ENCODE peak calls at places on chromosomes 3 and 15, in five cellular contexts. One of them, this sample, is unnamed.

GRCh38 chr3:156334841-156335545 is 214.6 kb downstream of the KCNAB1 start:
- DNase-seq in stomach: no peak
- DNase-seq in GM12865: no peak
- DNase-seq in AG09309: no peak
- DNase-seq in activated CD4-positive, alpha-beta T cell treated with anti-CD3 and anti-CD28 coated beads, Interleukin-2, amount 10 ng/mL, durations not matched to agents 7 days and 5 days: no peak
- DNase-seq in this sample: no peak

GRCh38 chr3:161914703-161915102 is 418.1 kb downstream of the OTOL1 start:
- DNase-seq in stomach: no peak
- DNase-seq in GM12865: peak; percentile 10
- DNase-seq in AG09309: no peak
- DNase-seq in activated CD4-positive, alpha-beta T cell treated with anti-CD3 and anti-CD28 coated beads, Interleukin-2, amount 10 ng/mL, durations not matched to agents 7 days and 5 days: no peak
- DNase-seq in this sample: peak; percentile 37

GRCh38 chr15:78034495-78035191 is 42.9 kb downstream of the TBC1D2B start:
- DNase-seq in stomach: peak; percentile 66
- DNase-seq in GM12865: peak; percentile 87
- DNase-seq in AG09309: no peak
- DNase-seq in activated CD4-positive, alpha-beta T cell treated with anti-CD3 and anti-CD28 coated beads, Interleukin-2, amount 10 ng/mL, durations not matched to agents 7 days and 5 days: peak; percentile 86
- DNase-seq in this sample: peak; percentile 49

GRCh38 chr3:194487289-194488006 is 646 bp upstream of the ATP13A3 start:
- DNase-seq in stomach: peak; percentile 48
- DNase-seq in GM12865: peak; percentile 80
- DNase-seq in AG09309: no peak
- DNase-seq in activated CD4-positive, alpha-beta T cell treated with anti-CD3 and anti-CD28 coated beads, Interleukin-2, amount 10 ng/mL, durations not matched to agents 7 days and 5 days: peak; percentile 43
- DNase-seq in this sample: no peak

GRCh38 chr3:71260782-71261181 is 322.7 kb downstream of the FOXP1 start:
- DNase-seq in stomach: no peak
- DNase-seq in GM12865: no peak
- DNase-seq in AG09309: no peak
- DNase-seq in activated CD4-positive, alpha-beta T cell treated with anti-CD3 and anti-CD28 coated beads, Interleukin-2, amount 10 ng/mL, durations not matched to agents 7 days and 5 days: no peak
- DNase-seq in this sample: no peak

GRCh38 chr3:52112056-52112455 is 42.2 kb downstream of the POC1A start:
- DNase-seq in stomach: no peak
- DNase-seq in GM12865: no peak
- DNase-seq in AG09309: no peak
- DNase-seq in activated CD4-positive, alpha-beta T cell treated with anti-CD3 and anti-CD28 coated beads, Interleukin-2, amount 10 ng/mL, durations not matched to agents 7 days and 5 days: no peak
- DNase-seq in this sample: no peak

GRCh38 chr3:113844622-113845222 is 6.1 kb downstream of the GRAMD1C start:
- DNase-seq in stomach: no peak
- DNase-seq in GM12865: peak; percentile 41
- DNase-seq in AG09309: no peak
- DNase-seq in activated CD4-positive, alpha-beta T cell treated with anti-CD3 and anti-CD28 coated beads, Interleukin-2, amount 10 ng/mL, durations not matched to agents 7 days and 5 days: no peak
- DNase-seq in this sample: peak; percentile 27

GRCh38 chr3:126773783-126774182 is 69.7 kb downstream of the CHCHD6 start:
- DNase-seq in stomach: no peak
- DNase-seq in GM12865: no peak
- DNase-seq in AG09309: no peak
- DNase-seq in activated CD4-positive, alpha-beta T cell treated with anti-CD3 and anti-CD28 coated beads, Interleukin-2, amount 10 ng/mL, durations not matched to agents 7 days and 5 days: no peak
- DNase-seq in this sample: no peak

GRCh38 chr3:141940204-141940776 is 63.8 kb downstream of the ATP1B3 start:
- DNase-seq in stomach: no peak
- DNase-seq in GM12865: no peak
- DNase-seq in AG09309: peak; percentile 54
- DNase-seq in activated CD4-positive, alpha-beta T cell treated with anti-CD3 and anti-CD28 coated beads, Interleukin-2, amount 10 ng/mL, durations not matched to agents 7 days and 5 days: no peak
- DNase-seq in this sample: no peak

GRCh38 chr3:184746131-184747120 is 34.6 kb upstream of the MAGEF1 start:
- DNase-seq in stomach: peak; percentile 23
- DNase-seq in GM12865: no peak
- DNase-seq in AG09309: no peak
- DNase-seq in activated CD4-positive, alpha-beta T cell treated with anti-CD3 and anti-CD28 coated beads, Interleukin-2, amount 10 ng/mL, durations not matched to agents 7 days and 5 days: no peak
- DNase-seq in this sample: no peak

GRCh38 chr15:64792282-64792681 is 16.9 kb upstream of the RBPMS2 start:
- DNase-seq in stomach: no peak
- DNase-seq in GM12865: no peak
- DNase-seq in AG09309: no peak
- DNase-seq in activated CD4-positive, alpha-beta T cell treated with anti-CD3 and anti-CD28 coated beads, Interleukin-2, amount 10 ng/mL, durations not matched to agents 7 days and 5 days: no peak
- DNase-seq in this sample: no peak

GRCh38 chr3:189621948-189622603 is 9.1 kb upstream of the TP63 start:
- DNase-seq in stomach: no peak
- DNase-seq in GM12865: no peak
- DNase-seq in AG09309: no peak
- DNase-seq in activated CD4-positive, alpha-beta T cell treated with anti-CD3 and anti-CD28 coated beads, Interleukin-2, amount 10 ng/mL, durations not matched to agents 7 days and 5 days: no peak
- DNase-seq in this sample: no peak

GRCh38 chr15:69526696-69527095 is 74.1 kb downstream of the RPLP1 start:
- DNase-seq in stomach: no peak
- DNase-seq in GM12865: no peak
- DNase-seq in AG09309: no peak
- DNase-seq in activated CD4-positive, alpha-beta T cell treated with anti-CD3 and anti-CD28 coated beads, Interleukin-2, amount 10 ng/mL, durations not matched to agents 7 days and 5 days: no peak
- DNase-seq in this sample: no peak

GRCh38 chr3:180888992-180889560 is 23.4 kb upstream of the FXR1 start:
- DNase-seq in stomach: no peak
- DNase-seq in GM12865: no peak
- DNase-seq in AG09309: no peak
- DNase-seq in activated CD4-positive, alpha-beta T cell treated with anti-CD3 and anti-CD28 coated beads, Interleukin-2, amount 10 ng/mL, durations not matched to agents 7 days and 5 days: no peak
- DNase-seq in this sample: no peak

GRCh38 chr3:154122912-154123559 is 1.8 kb downstream of the ARHGEF26 start:
- DNase-seq in stomach: no peak
- DNase-seq in GM12865: no peak
- DNase-seq in AG09309: no peak
- DNase-seq in activated CD4-positive, alpha-beta T cell treated with anti-CD3 and anti-CD28 coated beads, Interleukin-2, amount 10 ng/mL, durations not matched to agents 7 days and 5 days: no peak
- DNase-seq in this sample: no peak

GRCh38 chr15:92910451-92910850 is 10.3 kb downstream of the CHD2 start:
- DNase-seq in stomach: no peak
- DNase-seq in GM12865: no peak
- DNase-seq in AG09309: no peak
- DNase-seq in activated CD4-positive, alpha-beta T cell treated with anti-CD3 and anti-CD28 coated beads, Interleukin-2, amount 10 ng/mL, durations not matched to agents 7 days and 5 days: no peak
- DNase-seq in this sample: no peak

GRCh38 chr3:52892625-52893311 is 4.6 kb downstream of the STIMATE start:
- DNase-seq in stomach: no peak
- DNase-seq in GM12865: peak; percentile 66
- DNase-seq in AG09309: no peak
- DNase-seq in activated CD4-positive, alpha-beta T cell treated with anti-CD3 and anti-CD28 coated beads, Interleukin-2, amount 10 ng/mL, durations not matched to agents 7 days and 5 days: peak; percentile 38
- DNase-seq in this sample: no peak